ENCODE peak calls at places on chromosomes 5 and 9, in nine cellular contexts. One of them, this sample, is unnamed.

GRCh38 chr5:180791611-180792213 is 10.9 kb downstream of the MGAT1 start:
- DNase-seq in CD8-positive, alpha-beta T cell: no peak
- DNase-seq in RPMI7951: no peak
- DNase-seq in D341Med: no peak
- DNase-seq in anterior cingulate cortex: no peak
- DNase-seq in pons: no peak
- DNase-seq in activated CD4-positive, alpha-beta T cell treated with anti-CD3 and anti-CD28 coated beads, Interleukin-2, amount 50 U/mL, for 48 hours: no peak
- DNase-seq in activated gamma-delta T cell treated with anti-CD3 and anti-CD28 coated beads, Interleukin-2, amount 50 U/mL, for 16 hours: no peak
- DNase-seq in A673: no peak
- DNase-seq in this sample: no peak

GRCh38 chr5:174520420-174521396 is 203.7 kb upstream of the MSX2 start:
- DNase-seq in D341Med: no peak
- DNase-seq in activated CD4-positive, alpha-beta T cell treated with anti-CD3 and anti-CD28 coated beads, Interleukin-2, amount 50 U/mL, for 48 hours: no peak
- DNase-seq in anterior cingulate cortex: no peak
- DNase-seq in pons: no peak
- DNase-seq in A673: no peak
- DNase-seq in activated gamma-delta T cell treated with anti-CD3 and anti-CD28 coated beads, Interleukin-2, amount 50 U/mL, for 16 hours: no peak
- DNase-seq in RPMI7951: no peak
- DNase-seq in CD8-positive, alpha-beta T cell: no peak
- DNase-seq in this sample: no peak

GRCh38 chr5:146499680-146500079 is 16.3 kb downstream of the GPR151 start:
- DNase-seq in CD8-positive, alpha-beta T cell: no peak
- DNase-seq in RPMI7951: no peak
- DNase-seq in activated CD4-positive, alpha-beta T cell treated with anti-CD3 and anti-CD28 coated beads, Interleukin-2, amount 50 U/mL, for 48 hours: no peak
- DNase-seq in anterior cingulate cortex: no peak
- DNase-seq in activated gamma-delta T cell treated with anti-CD3 and anti-CD28 coated beads, Interleukin-2, amount 50 U/mL, for 16 hours: no peak
- DNase-seq in A673: no peak
- DNase-seq in pons: no peak
- DNase-seq in D341Med: no peak
- DNase-seq in this sample: no peak

GRCh38 chr5:52892242-52892878 is 96.8 kb upstream of the ITGA2 start:
- DNase-seq in activated gamma-delta T cell treated with anti-CD3 and anti-CD28 coated beads, Interleukin-2, amount 50 U/mL, for 16 hours: no peak
- DNase-seq in CD8-positive, alpha-beta T cell: no peak
- DNase-seq in A673: no peak
- DNase-seq in activated CD4-positive, alpha-beta T cell treated with anti-CD3 and anti-CD28 coated beads, Interleukin-2, amount 50 U/mL, for 48 hours: no peak
- DNase-seq in RPMI7951: no peak
- DNase-seq in pons: no peak
- DNase-seq in anterior cingulate cortex: no peak
- DNase-seq in D341Med: no peak
- DNase-seq in this sample: no peak

GRCh38 chr5:179870403-179870903 is 11.8 kb upstream of the MRNIP start:
- DNase-seq in CD8-positive, alpha-beta T cell: no peak
- DNase-seq in D341Med: peak; percentile 36
- DNase-seq in A673: peak; percentile 41
- DNase-seq in activated gamma-delta T cell treated with anti-CD3 and anti-CD28 coated beads, Interleukin-2, amount 50 U/mL, for 16 hours: no peak
- DNase-seq in pons: peak; percentile 55
- DNase-seq in anterior cingulate cortex: peak; percentile 61
- DNase-seq in activated CD4-positive, alpha-beta T cell treated with anti-CD3 and anti-CD28 coated beads, Interleukin-2, amount 50 U/mL, for 48 hours: no peak
- DNase-seq in RPMI7951: no peak
- DNase-seq in this sample: peak; percentile 39

GRCh38 chr5:82327961-82328360 is 49.8 kb upstream of the RPS23 start:
- DNase-seq in anterior cingulate cortex: no peak
- DNase-seq in CD8-positive, alpha-beta T cell: no peak
- DNase-seq in pons: no peak
- DNase-seq in activated gamma-delta T cell treated with anti-CD3 and anti-CD28 coated beads, Interleukin-2, amount 50 U/mL, for 16 hours: no peak
- DNase-seq in D341Med: no peak
- DNase-seq in RPMI7951: no peak
- DNase-seq in A673: no peak
- DNase-seq in activated CD4-positive, alpha-beta T cell treated with anti-CD3 and anti-CD28 coated beads, Interleukin-2, amount 50 U/mL, for 48 hours: no peak
- DNase-seq in this sample: no peak

GRCh38 chr9:4068449-4068848 is 231.4 kb downstream of the GLIS3 start:
- DNase-seq in anterior cingulate cortex: no peak
- DNase-seq in A673: no peak
- DNase-seq in pons: no peak
- DNase-seq in activated CD4-positive, alpha-beta T cell treated with anti-CD3 and anti-CD28 coated beads, Interleukin-2, amount 50 U/mL, for 48 hours: no peak
- DNase-seq in activated gamma-delta T cell treated with anti-CD3 and anti-CD28 coated beads, Interleukin-2, amount 50 U/mL, for 16 hours: no peak
- DNase-seq in D341Med: no peak
- DNase-seq in CD8-positive, alpha-beta T cell: no peak
- DNase-seq in RPMI7951: no peak
- DNase-seq in this sample: no peak

GRCh38 chr9:95910023-95910706 is 34.7 kb downstream of the ERCC6L2 start:
- DNase-seq in activated gamma-delta T cell treated with anti-CD3 and anti-CD28 coated beads, Interleukin-2, amount 50 U/mL, for 16 hours: no peak
- DNase-seq in anterior cingulate cortex: no peak
- DNase-seq in activated CD4-positive, alpha-beta T cell treated with anti-CD3 and anti-CD28 coated beads, Interleukin-2, amount 50 U/mL, for 48 hours: no peak
- DNase-seq in RPMI7951: no peak
- DNase-seq in D341Med: no peak
- DNase-seq in A673: no peak
- DNase-seq in CD8-positive, alpha-beta T cell: no peak
- DNase-seq in pons: no peak
- DNase-seq in this sample: no peak

GRCh38 chr9:72006481-72006880 is 53.9 kb downstream of the C9orf57 start:
- DNase-seq in anterior cingulate cortex: no peak
- DNase-seq in activated CD4-positive, alpha-beta T cell treated with anti-CD3 and anti-CD28 coated beads, Interleukin-2, amount 50 U/mL, for 48 hours: no peak
- DNase-seq in A673: no peak
- DNase-seq in CD8-positive, alpha-beta T cell: no peak
- DNase-seq in RPMI7951: peak; percentile 5
- DNase-seq in activated gamma-delta T cell treated with anti-CD3 and anti-CD28 coated beads, Interleukin-2, amount 50 U/mL, for 16 hours: no peak
- DNase-seq in D341Med: no peak
- DNase-seq in pons: no peak
- DNase-seq in this sample: no peak

GRCh38 chr9:36023260-36024048 is 13.3 kb upstream of the RECK start:
- DNase-seq in pons: peak; percentile 43
- DNase-seq in RPMI7951: peak; percentile 55
- DNase-seq in anterior cingulate cortex: peak; percentile 23
- DNase-seq in CD8-positive, alpha-beta T cell: peak; percentile 67
- DNase-seq in D341Med: peak; percentile 76
- DNase-seq in activated CD4-positive, alpha-beta T cell treated with anti-CD3 and anti-CD28 coated beads, Interleukin-2, amount 50 U/mL, for 48 hours: peak; percentile 72
- DNase-seq in A673: peak; percentile 71
- DNase-seq in activated gamma-delta T cell treated with anti-CD3 and anti-CD28 coated beads, Interleukin-2, amount 50 U/mL, for 16 hours: peak; percentile 43
- DNase-seq in this sample: peak; percentile 6

GRCh38 chr5:43602456-43602817 is 543 bp upstream of the NNT start:
- DNase-seq in RPMI7951: peak; percentile 70
- DNase-seq in D341Med: peak; percentile 51
- DNase-seq in A673: peak; percentile 72
- DNase-seq in pons: peak; percentile 28
- DNase-seq in activated CD4-positive, alpha-beta T cell treated with anti-CD3 and anti-CD28 coated beads, Interleukin-2, amount 50 U/mL, for 48 hours: peak; percentile 26
- DNase-seq in anterior cingulate cortex: no peak
- DNase-seq in CD8-positive, alpha-beta T cell: peak; percentile 21
- DNase-seq in activated gamma-delta T cell treated with anti-CD3 and anti-CD28 coated beads, Interleukin-2, amount 50 U/mL, for 16 hours: no peak
- DNase-seq in this sample: no peak